ENCODE peak calls at places on chromosomes 5 and 9, in seven cellular contexts. V is kidney; A is neural progenitor cell; G is astrocyte; W is CD4-positive, alpha-beta memory T cell; E is fibroblast of lung; K is effector memory CD4-positive, alpha-beta T cell. Y is an unnamed sample. For H3K4me1, the result is how much of the 10 kb centered on the place peaks cover.

GRCh38 chr9:89639367-89639795 is 34.6 kb downstream of the GADD45G start:
- DNase-seq in V (peak), A (no peak), G (no peak), W (no peak), E (no peak), K (no peak), Y (peak)

GRCh38 chr5:107619781-107620180 is 51.0 kb downstream of the EFNA5 start:
- DNase-seq in V (no peak), A (no peak), G (no peak), W (no peak), E (no peak), K (no peak), Y (no peak)

GRCh38 chr5:139523635-139524445 is 37.3 kb upstream of the UBE2D2 start:
- DNase-seq in V (no peak), A (peak), G (no peak), W (no peak), E (no peak), K (no peak), Y (peak)

GRCh38 chr5:465591-466403 is 22.8 kb downstream of the EXOC3 start:
- DNase-seq in V (peak), A (no peak), G (no peak), W (no peak), E (no peak), K (no peak), Y (peak)

GRCh38 chr9:120925535-120926396 is 830 bp downstream of the TRAF1 start:
- DNase-seq in V (peak), A (no peak), G (peak), W (peak), E (peak), K (peak), Y (no peak)

GRCh38 chr9:12426198-12426864 is 266.9 kb upstream of the TYRP1 start:
- DNase-seq in V (peak), A (peak), G (no peak), W (no peak), E (peak), K (no peak), Y (no peak)

GRCh38 chr5:14501353-14502162 is 80.0 kb upstream of the OTULINL start:
- DNase-seq in V (no peak), A (no peak), G (no peak), W (no peak), E (no peak), K (no peak), Y (no peak)

GRCh38 chr9:88196456-88196855 is 58.2 kb upstream of the SPATA31C2 start:
- DNase-seq in V (no peak), A (no peak), G (no peak), W (no peak), E (no peak), K (no peak), Y (no peak)

GRCh38 chr9:105842023-105842644 is 147.8 kb downstream of the TMEM38B start:
- DNase-seq in V (no peak), A (peak), G (peak), W (peak), E (peak), K (no peak), Y (no peak)

GRCh38 chr5:149017669-149018068 is 45.2 kb downstream of the SH3TC2 start:
- DNase-seq in V (no peak), A (no peak), G (no peak), W (no peak), E (peak), K (no peak), Y (no peak)

GRCh38 chr9:19999491-20000057 is 210.7 kb upstream of the SLC24A2 start:
- DNase-seq in V (no peak), A (no peak), G (peak), W (peak), E (peak), K (no peak), Y (no peak)

GRCh38 chr5:115735108-115735998 is 81.1 kb downstream of the CDO1 start:
- DNase-seq in V (no peak), A (peak), G (no peak), W (no peak), E (no peak), K (no peak), Y (no peak)

GRCh38 chr9:112129246-112129645 is 45.9 kb downstream of the SUSD1 start:
- DNase-seq in V (no peak), A (no peak), G (no peak), W (no peak), E (no peak), K (no peak), Y (no peak)

GRCh38 chr9:124222918-124223720 is 34.6 kb upstream of the NEK6 start:
- DNase-seq in V (no peak), A (no peak), G (no peak), W (no peak), E (peak), K (no peak), Y (peak)

GRCh38 chr5:122187426-122187825 is 58.1 kb downstream of the ZNF474 start:
- DNase-seq in V (no peak), A (no peak), G (no peak), W (no peak), E (no peak), K (no peak), Y (no peak)

GRCh38 chr5:61293051-61293450 is 39.0 kb upstream of the ZSWIM6 start:
- DNase-seq in V (peak), A (no peak), G (no peak), W (no peak), E (no peak), K (no peak), Y (no peak)

GRCh38 chr9:133066181-133066983 is 4.6 kb downstream of the CEL start:
- DNase-seq in V (peak), A (no peak), G (no peak), W (no peak), E (no peak), K (no peak), Y (peak)

DNA sequence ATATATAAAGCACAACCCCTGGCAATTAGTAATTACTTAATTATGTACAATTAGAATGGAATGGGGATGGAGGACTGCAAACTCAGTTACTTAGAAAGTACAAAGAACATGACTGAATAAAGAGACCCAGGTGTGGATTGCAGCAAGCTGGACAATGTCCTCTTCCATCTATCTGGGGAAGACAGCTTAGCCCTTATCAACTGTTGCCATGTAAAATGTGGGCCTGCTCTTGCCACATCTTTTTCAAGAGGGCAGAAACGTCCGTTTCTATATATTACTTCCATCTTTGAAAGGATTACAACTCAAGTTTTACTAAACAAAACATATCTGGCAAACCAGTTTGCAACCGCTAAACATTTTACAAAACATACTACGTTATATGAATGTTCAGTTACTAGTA is 26.2 kb downstream of the GOLPH3 start:
- DNase-seq in V (no peak), A (no peak), G (no peak), W (no peak), E (no peak), K (no peak), Y (no peak)
- H3K4me1 ChIP-seq in V (under half), A (under half), G (under half), W (half or more), E (under half), K (under half), Y (under half)

GRCh38 chr5:133994297-133994989 is 10.3 kb downstream of the VDAC1 start:
- DNase-seq in V (no peak), A (peak), G (no peak), W (no peak), E (no peak), K (no peak), Y (no peak)
- H3K4me1 ChIP-seq in V (under half), A (under half), G (under half), W (under half), E (under half), K (under half), Y (under half)

DNA sequence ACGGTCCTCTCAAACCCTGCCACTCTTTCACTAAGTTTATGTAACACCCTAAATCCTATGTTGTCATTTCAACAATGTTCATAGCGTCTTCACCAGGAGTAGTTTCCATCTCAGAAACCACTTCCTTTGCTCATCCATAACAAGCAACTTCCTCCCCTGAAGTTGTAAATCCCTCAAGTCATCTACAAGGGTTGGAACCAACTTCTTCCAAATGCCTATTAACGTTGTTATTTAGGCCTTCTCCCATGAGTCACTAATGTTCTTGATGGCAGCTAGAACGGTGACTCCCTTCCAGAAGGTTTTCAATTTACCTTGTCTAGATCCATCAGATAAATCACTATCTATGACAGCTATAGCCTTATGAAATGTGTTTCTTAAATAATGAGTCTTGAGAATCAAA is 73.4 kb upstream of the TARS1 start:
- DNase-seq in V (no peak), A (no peak), G (no peak), W (no peak), E (no peak), K (no peak), Y (no peak)
- H3K4me1 ChIP-seq in V (under half), A (under half), G (under half), W (under half), E (under half), K (under half), Y (under half)

DNA sequence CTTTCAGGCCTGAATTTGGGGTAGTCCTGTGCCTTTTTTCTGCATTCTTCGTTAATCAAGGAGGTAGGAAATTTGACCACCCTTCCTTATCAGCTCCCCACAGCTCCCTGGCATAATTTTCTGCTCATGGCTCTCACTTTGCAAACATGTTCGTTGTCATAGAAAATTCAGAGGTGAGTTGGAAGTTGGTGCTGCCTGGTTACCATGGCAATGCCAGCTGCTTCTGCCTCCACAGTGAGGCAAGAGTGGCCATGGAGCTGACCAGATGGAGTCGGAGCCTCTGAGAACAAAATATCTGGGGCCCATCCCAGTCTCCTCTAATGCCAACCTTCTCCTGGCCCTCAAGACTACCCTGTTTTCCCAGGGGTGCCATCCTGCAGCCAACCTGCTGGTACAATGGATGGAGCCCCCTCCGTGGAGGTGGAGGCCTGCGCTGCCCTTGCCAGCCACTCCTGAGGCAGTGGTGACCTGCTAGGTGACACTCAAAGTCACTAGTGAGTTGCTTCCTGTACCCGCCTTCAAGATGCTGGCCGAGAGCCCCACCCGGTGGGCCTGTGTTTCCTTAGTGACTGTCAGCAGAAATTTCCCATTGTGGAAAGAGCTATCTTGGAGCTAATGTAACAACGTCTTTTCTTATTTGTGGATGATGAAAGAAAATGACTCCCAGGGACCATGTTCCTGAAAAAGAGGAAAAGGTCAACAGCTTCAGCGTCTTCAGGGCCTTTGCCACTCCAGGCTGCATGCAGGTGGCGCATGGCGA is 116.8 kb upstream of the BOD1 start:
- DNase-seq in V (no peak), A (no peak), G (no peak), W (no peak), E (no peak), K (no peak), Y (no peak)
- H3K4me1 ChIP-seq in V (under half), A (under half), G (under half), W (under half), E (under half), K (under half), Y (under half)

DNA sequence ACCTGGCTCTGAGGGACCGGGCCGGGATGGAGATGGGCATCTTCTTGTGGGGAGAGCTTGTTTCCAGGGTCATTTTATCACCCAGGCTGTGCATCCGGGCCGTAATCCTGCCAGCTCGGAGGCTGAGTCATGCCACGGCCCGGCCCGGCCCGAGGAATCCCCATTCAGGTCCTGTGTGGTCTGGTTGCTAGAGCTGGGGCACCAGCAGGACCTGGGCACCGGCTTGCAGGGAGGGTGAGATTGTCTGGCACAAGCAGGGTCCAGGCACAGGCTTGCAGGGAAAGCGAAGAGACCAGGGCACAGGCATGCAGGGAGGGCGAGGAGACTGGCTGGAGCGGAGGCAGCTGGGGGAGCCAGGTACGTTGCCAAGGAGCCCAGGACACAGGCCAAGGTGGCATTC is 106.8 kb downstream of the RXRA start:
- DNase-seq in V (no peak), A (no peak), G (no peak), W (no peak), E (peak), K (no peak), Y (no peak)
- H3K4me1 ChIP-seq in V (under half), A (under half), G (under half), W (under half), E (under half), K (under half), Y (under half)